ENCODE peak calls at places on chromosomes 5 and 9, in five cellular contexts. U is dorsolateral prefrontal cortex, Z is lung, W is lower lobe of right lung, O is skeletal muscle cell. F is an unnamed sample.

GRCh38 chr9:118640836-118641557 is 728.2 kb downstream of the BRINP1 start:
- DNase-seq in W (no peak), U (no peak), Z (no peak), O (no peak), F (peak)

GRCh38 chr9:7656648-7657047 is 142.9 kb downstream of the DMAC1 start:
- DNase-seq in O (no peak), Z (no peak), W (no peak), U (no peak), F (peak)

GRCh38 chr9:99783799-99784198 is 37.9 kb upstream of the NR4A3 start:
- DNase-seq in W (no peak), U (no peak), O (no peak), Z (no peak), F (no peak)

GRCh38 chr9:130112244-130113151 is 58.8 kb downstream of the GPR107 start:
- DNase-seq in W (peak), Z (no peak), U (no peak), O (no peak), F (no peak)

GRCh38 chr9:99825158-99826046 is 3.7 kb downstream of the NR4A3 start:
- DNase-seq in Z (no peak), W (peak), O (no peak), U (no peak), F (no peak)

GRCh38 chr9:86469476-86470087 is 115.4 kb upstream of the TUT7 start:
- DNase-seq in O (no peak), Z (no peak), U (no peak), W (no peak), F (no peak)

GRCh38 chr5:167764650-167765289 is 526.7 kb upstream of the WWC1 start:
- DNase-seq in O (no peak), W (no peak), Z (no peak), U (no peak), F (no peak)

GRCh38 chr5:218457-219289 is 553 bp downstream of the SDHA start:
- DNase-seq in Z (peak), O (no peak), U (no peak), W (peak), F (peak)

GRCh38 chr9:101465330-101465915 is 29.8 kb upstream of the ALDOB start:
- DNase-seq in Z (peak), U (peak), O (peak), W (peak), F (peak)

GRCh38 chr5:127838661-127839060 is 135.5 kb downstream of the CCDC192 start:
- DNase-seq in Z (no peak), O (no peak), U (no peak), W (no peak), F (peak)

GRCh38 chr9:89576404-89576824 is 28.4 kb upstream of the GADD45G start:
- DNase-seq in W (no peak), O (no peak), U (no peak), Z (no peak), F (peak)

GRCh38 chr9:15253197-15253596 is 53.8 kb downstream of the TTC39B start:
- DNase-seq in U (no peak), W (no peak), O (no peak), Z (no peak), F (no peak)

GRCh38 chr5:89827960-89828359 is 581.6 kb downstream of the CETN3 start:
- DNase-seq in Z (no peak), W (no peak), U (peak), O (no peak), F (no peak)
- H3K4me3 ChIP-seq in Z (no peak), W (no peak), U (no peak), O (no peak), F (no peak)

GRCh38 chr5:14109771-14110170 is 33.4 kb upstream of the TRIO start:
- DNase-seq in U (no peak), W (no peak), O (no peak), Z (no peak), F (no peak)

GRCh38 chr5:14105717-14106435 is 37.3 kb upstream of the TRIO start:
- DNase-seq in U (no peak), O (peak), Z (no peak), W (no peak), F (peak)

GRCh38 chr5:14109041-14109747 is 33.9 kb upstream of the TRIO start:
- DNase-seq in W (no peak), U (no peak), Z (no peak), O (peak), F (peak)

GRCh38 chr5:14108170-14108996 is 34.8 kb upstream of the TRIO start:
- DNase-seq in Z (peak), U (no peak), O (peak), W (peak), F (peak)

DNA sequence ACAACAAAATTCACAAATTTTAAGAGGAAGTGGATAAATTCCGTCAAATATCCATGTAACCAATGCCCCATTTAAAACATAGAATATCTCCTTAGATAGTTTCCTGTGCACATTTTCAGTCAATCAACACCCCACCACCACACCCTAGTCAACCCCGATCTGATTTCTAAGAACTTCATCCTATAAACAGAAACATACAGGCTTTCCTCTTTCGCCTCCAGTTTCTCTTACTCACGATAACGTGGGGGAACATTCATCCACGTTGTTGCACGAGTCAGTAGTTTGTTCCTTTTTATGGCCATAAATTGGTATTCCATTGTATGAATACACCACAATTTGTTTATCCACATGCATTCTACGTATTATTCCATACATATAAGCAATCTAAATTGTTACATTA is 35.6 kb upstream of the TRIO start:
- DNase-seq in U (no peak), W (no peak), O (no peak), Z (no peak), F (no peak)
- H3K4me3 ChIP-seq in U (no peak), W (no peak), O (no peak), Z (no peak), F (no peak)

DNA sequence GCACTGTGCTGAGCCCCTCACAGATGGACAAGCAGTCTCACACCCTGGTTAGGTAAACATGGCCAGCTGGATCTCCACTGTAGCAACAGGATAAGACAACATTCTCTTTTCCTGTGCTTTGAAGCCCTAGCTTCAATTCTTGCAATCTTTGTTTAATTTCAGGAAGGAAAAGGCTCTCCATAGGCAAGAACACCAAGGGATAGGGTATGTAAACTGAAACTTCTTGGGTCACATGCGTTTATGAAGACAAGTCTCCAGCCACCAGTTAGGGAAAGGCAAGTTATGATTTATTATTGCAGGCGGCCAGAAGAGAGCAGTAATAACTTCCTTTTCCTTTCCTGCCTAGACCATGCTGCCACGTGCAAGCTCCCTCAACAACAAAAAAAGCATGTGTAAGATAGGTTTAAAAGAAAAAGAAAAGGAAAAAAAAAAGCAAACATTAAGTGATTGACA is 50.1 kb upstream of the POU5F2 start:
- DNase-seq in U (no peak), Z (no peak), O (no peak), W (no peak), F (no peak)
- H3K4me3 ChIP-seq in U (no peak), Z (no peak), O (no peak), W (no peak), F (no peak)

GRCh38 chr5:77639624-77640023 is 1.1 kb upstream of the OTP start:
- DNase-seq in O (no peak), W (no peak), Z (no peak), U (no peak), F (no peak)
- H3K4me3 ChIP-seq in O (no peak), W (no peak), Z (no peak), U (no peak), F (no peak)

DNA sequence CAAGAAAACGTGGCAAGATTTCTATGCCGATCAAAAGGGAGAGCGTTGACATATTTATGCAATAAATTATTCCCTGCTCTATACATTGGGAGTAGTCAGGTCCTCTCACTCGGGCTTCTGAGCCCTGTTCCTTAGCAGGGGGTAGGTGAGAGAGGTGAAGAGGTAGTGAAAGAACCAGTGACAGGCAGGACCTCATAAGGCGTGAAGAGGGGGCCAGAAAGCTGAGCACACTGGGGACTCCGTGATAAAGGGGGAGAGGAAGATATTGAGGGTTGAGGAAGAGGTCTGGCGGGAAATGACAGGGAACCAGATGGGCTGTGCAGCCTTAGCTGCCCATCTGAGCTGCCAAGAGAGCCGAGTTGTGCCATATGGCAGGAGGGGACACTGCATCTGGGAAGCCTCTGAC is 722 bp upstream of the CDC20B start:
- DNase-seq in Z (no peak), W (no peak), U (no peak), O (no peak), F (no peak)
- H3K4me3 ChIP-seq in Z (no peak), W (peak), U (peak), O (peak), F (peak)

GRCh38 chr5:149639718-149640117 is 58.4 kb downstream of the ARHGEF37 start:
- DNase-seq in Z (no peak), U (no peak), O (no peak), W (no peak), F (no peak)
- H3K4me3 ChIP-seq in Z (no peak), U (no peak), O (no peak), W (no peak), F (no peak)

F was measured in bronchial epithelial cell.